ENCODE peak calls at places on chromosomes 4 and X, in six cellular contexts. One of them, this sample, is unnamed.
A peak's percentile ranks its signal among the peaks of the same experiment; 100 is the strongest.

GRCh38 chr4:143554728-143555597 is 41.5 kb downstream of the SMARCA5 start:
- DNase-seq in HuH-7.5: no peak
- DNase-seq in left ventricle myocardium inferior: no peak
- DNase-seq in ureter: no peak
- DNase-seq in activated T-helper 9 cell treated with anti-CD3 and anti-CD28 coated beads, Interleukin-2, amount 50 U/mL, for 16 hours: no peak
- DNase-seq in A549: no peak
- DNase-seq in this sample: no peak

GRCh38 chr4:6546681-6547447 is 28.1 kb upstream of the MAN2B2 start:
- DNase-seq in HuH-7.5: peak; percentile 75
- DNase-seq in left ventricle myocardium inferior: no peak
- DNase-seq in ureter: no peak
- DNase-seq in activated T-helper 9 cell treated with anti-CD3 and anti-CD28 coated beads, Interleukin-2, amount 50 U/mL, for 16 hours: peak; percentile 15
- DNase-seq in A549: peak; percentile 20
- DNase-seq in this sample: peak; percentile 64

GRCh38 chrX:24479924-24480722 is 15.0 kb downstream of the PDK3 start:
- DNase-seq in HuH-7.5: no peak
- DNase-seq in left ventricle myocardium inferior: no peak
- DNase-seq in ureter: peak; percentile 55
- DNase-seq in activated T-helper 9 cell treated with anti-CD3 and anti-CD28 coated beads, Interleukin-2, amount 50 U/mL, for 16 hours: peak; percentile 52
- DNase-seq in A549: no peak
- DNase-seq in this sample: peak; percentile 93

GRCh38 chr4:17497890-17498523 is 13.9 kb downstream of the QDPR start:
- DNase-seq in HuH-7.5: peak; percentile 41
- DNase-seq in left ventricle myocardium inferior: no peak
- DNase-seq in ureter: no peak
- DNase-seq in activated T-helper 9 cell treated with anti-CD3 and anti-CD28 coated beads, Interleukin-2, amount 50 U/mL, for 16 hours: no peak
- DNase-seq in A549: no peak
- DNase-seq in this sample: no peak

GRCh38 chr4:24991015-24991414 is 39.7 kb downstream of the LGI2 start:
- DNase-seq in HuH-7.5: no peak
- DNase-seq in left ventricle myocardium inferior: no peak
- DNase-seq in ureter: no peak
- DNase-seq in activated T-helper 9 cell treated with anti-CD3 and anti-CD28 coated beads, Interleukin-2, amount 50 U/mL, for 16 hours: no peak
- DNase-seq in A549: no peak
- DNase-seq in this sample: peak; percentile 62

GRCh38 chrX:153638436-153639176 is 8.4 kb upstream of the DUSP9 start:
- DNase-seq in HuH-7.5: no peak
- DNase-seq in left ventricle myocardium inferior: no peak
- DNase-seq in ureter: no peak
- DNase-seq in activated T-helper 9 cell treated with anti-CD3 and anti-CD28 coated beads, Interleukin-2, amount 50 U/mL, for 16 hours: no peak
- DNase-seq in A549: no peak
- DNase-seq in this sample: no peak

GRCh38 chr4:11698846-11699590 is 270.3 kb upstream of the HS3ST1 start:
- DNase-seq in HuH-7.5: no peak
- DNase-seq in left ventricle myocardium inferior: no peak
- DNase-seq in ureter: no peak
- DNase-seq in activated T-helper 9 cell treated with anti-CD3 and anti-CD28 coated beads, Interleukin-2, amount 50 U/mL, for 16 hours: no peak
- DNase-seq in A549: no peak
- DNase-seq in this sample: peak; percentile 70

GRCh38 chrX:37349131-37350033 is at the start of gene PRRG1:
- DNase-seq in HuH-7.5: no peak
- DNase-seq in left ventricle myocardium inferior: peak; percentile 78
- DNase-seq in ureter: peak; percentile 73
- DNase-seq in activated T-helper 9 cell treated with anti-CD3 and anti-CD28 coated beads, Interleukin-2, amount 50 U/mL, for 16 hours: no peak
- DNase-seq in A549: peak; percentile 42
- DNase-seq in this sample: peak; percentile 74

GRCh38 chr4:14924945-14925344 is 77.3 kb upstream of the CPEB2 start:
- DNase-seq in HuH-7.5: no peak
- DNase-seq in left ventricle myocardium inferior: no peak
- DNase-seq in ureter: no peak
- DNase-seq in activated T-helper 9 cell treated with anti-CD3 and anti-CD28 coated beads, Interleukin-2, amount 50 U/mL, for 16 hours: no peak
- DNase-seq in A549: no peak
- DNase-seq in this sample: no peak

GRCh38 chr4:139564502-139564901 is 8.5 kb upstream of the SETD7 start:
- DNase-seq in HuH-7.5: no peak
- DNase-seq in left ventricle myocardium inferior: no peak
- DNase-seq in ureter: no peak
- DNase-seq in activated T-helper 9 cell treated with anti-CD3 and anti-CD28 coated beads, Interleukin-2, amount 50 U/mL, for 16 hours: no peak
- DNase-seq in A549: no peak
- DNase-seq in this sample: no peak

GRCh38 chr4:54971474-54971950 is 153.9 kb downstream of the KDR start:
- DNase-seq in HuH-7.5: peak; percentile 55
- DNase-seq in left ventricle myocardium inferior: no peak
- DNase-seq in ureter: no peak
- DNase-seq in activated T-helper 9 cell treated with anti-CD3 and anti-CD28 coated beads, Interleukin-2, amount 50 U/mL, for 16 hours: no peak
- DNase-seq in A549: peak; percentile 28
- DNase-seq in this sample: peak; percentile 53

GRCh38 chr4:186724861-186725419 is 1.3 kb upstream of the FAT1 start:
- DNase-seq in HuH-7.5: no peak
- DNase-seq in left ventricle myocardium inferior: no peak
- DNase-seq in ureter: no peak
- DNase-seq in activated T-helper 9 cell treated with anti-CD3 and anti-CD28 coated beads, Interleukin-2, amount 50 U/mL, for 16 hours: no peak
- DNase-seq in A549: no peak
- DNase-seq in this sample: peak; percentile 24

GRCh38 chrX:130625381-130625780 is 223.6 kb downstream of the RBMX2 start:
- DNase-seq in HuH-7.5: no peak
- DNase-seq in left ventricle myocardium inferior: no peak
- DNase-seq in ureter: no peak
- DNase-seq in activated T-helper 9 cell treated with anti-CD3 and anti-CD28 coated beads, Interleukin-2, amount 50 U/mL, for 16 hours: no peak
- DNase-seq in A549: no peak
- DNase-seq in this sample: no peak

GRCh38 chr4:184617611-184618196 is 31.5 kb downstream of the CASP3 start:
- DNase-seq in HuH-7.5: no peak
- DNase-seq in left ventricle myocardium inferior: no peak
- DNase-seq in ureter: no peak
- DNase-seq in activated T-helper 9 cell treated with anti-CD3 and anti-CD28 coated beads, Interleukin-2, amount 50 U/mL, for 16 hours: no peak
- DNase-seq in A549: no peak
- DNase-seq in this sample: no peak

GRCh38 chr4:19694829-19695228 is 556.9 kb upstream of the SLIT2 start:
- DNase-seq in HuH-7.5: no peak
- DNase-seq in left ventricle myocardium inferior: no peak
- DNase-seq in ureter: no peak
- DNase-seq in activated T-helper 9 cell treated with anti-CD3 and anti-CD28 coated beads, Interleukin-2, amount 50 U/mL, for 16 hours: no peak
- DNase-seq in A549: no peak
- DNase-seq in this sample: no peak

GRCh38 chr4:1578968-1579833 is 104.9 kb downstream of the FAM53A start:
- DNase-seq in HuH-7.5: peak; percentile 92
- DNase-seq in left ventricle myocardium inferior: peak; percentile 85
- DNase-seq in ureter: peak; percentile 83
- DNase-seq in activated T-helper 9 cell treated with anti-CD3 and anti-CD28 coated beads, Interleukin-2, amount 50 U/mL, for 16 hours: peak; percentile 65
- DNase-seq in A549: peak; percentile 72
- DNase-seq in this sample: peak; percentile 81

GRCh38 chr4:151581575-151581974 is 172.6 kb downstream of the FHIP1A start:
- DNase-seq in HuH-7.5: no peak
- DNase-seq in left ventricle myocardium inferior: no peak
- DNase-seq in ureter: no peak
- DNase-seq in activated T-helper 9 cell treated with anti-CD3 and anti-CD28 coated beads, Interleukin-2, amount 50 U/mL, for 16 hours: no peak
- DNase-seq in A549: no peak
- DNase-seq in this sample: no peak

GRCh38 chrX:149280011-149280410 is 225.1 kb downstream of the IDS start:
- DNase-seq in HuH-7.5: no peak
- DNase-seq in left ventricle myocardium inferior: no peak
- DNase-seq in ureter: no peak
- DNase-seq in activated T-helper 9 cell treated with anti-CD3 and anti-CD28 coated beads, Interleukin-2, amount 50 U/mL, for 16 hours: no peak
- DNase-seq in A549: no peak
- DNase-seq in this sample: no peak

GRCh38 chr4:17577660-17578481 is 873 bp downstream of the LAP3 start:
- DNase-seq in HuH-7.5: peak; percentile 63
- DNase-seq in left ventricle myocardium inferior: peak; percentile 42
- DNase-seq in ureter: peak; percentile 47
- DNase-seq in activated T-helper 9 cell treated with anti-CD3 and anti-CD28 coated beads, Interleukin-2, amount 50 U/mL, for 16 hours: peak; percentile 29
- DNase-seq in A549: peak; percentile 13
- DNase-seq in this sample: no peak

GRCh38 chrX:117985241-117985640 is 131.4 kb downstream of the KLHL13 start:
- DNase-seq in HuH-7.5: no peak
- DNase-seq in left ventricle myocardium inferior: no peak
- DNase-seq in ureter: no peak
- DNase-seq in activated T-helper 9 cell treated with anti-CD3 and anti-CD28 coated beads, Interleukin-2, amount 50 U/mL, for 16 hours: no peak
- DNase-seq in A549: no peak
- DNase-seq in this sample: no peak

GRCh38 chrX:103517246-103517645 is 2.0 kb downstream of the RAB40A start:
- DNase-seq in HuH-7.5: no peak
- DNase-seq in left ventricle myocardium inferior: no peak
- DNase-seq in ureter: no peak
- DNase-seq in activated T-helper 9 cell treated with anti-CD3 and anti-CD28 coated beads, Interleukin-2, amount 50 U/mL, for 16 hours: no peak
- DNase-seq in A549: no peak
- DNase-seq in this sample: no peak

GRCh38 chr4:7607156-7607910 is 172.6 kb upstream of the PSAPL1 start:
- DNase-seq in HuH-7.5: no peak
- DNase-seq in left ventricle myocardium inferior: no peak
- DNase-seq in ureter: no peak
- DNase-seq in activated T-helper 9 cell treated with anti-CD3 and anti-CD28 coated beads, Interleukin-2, amount 50 U/mL, for 16 hours: no peak
- DNase-seq in A549: no peak
- DNase-seq in this sample: no peak

GRCh38 chr4:3316146-3316545 is 23.3 kb downstream of the RGS12 start:
- DNase-seq in HuH-7.5: no peak
- DNase-seq in left ventricle myocardium inferior: no peak
- DNase-seq in ureter: peak; percentile 35
- DNase-seq in activated T-helper 9 cell treated with anti-CD3 and anti-CD28 coated beads, Interleukin-2, amount 50 U/mL, for 16 hours: no peak
- DNase-seq in A549: no peak
- DNase-seq in this sample: no peak

GRCh38 chr4:3254302-3255131 is 5.6 kb downstream of the MSANTD1 start:
- DNase-seq in HuH-7.5: no peak
- DNase-seq in left ventricle myocardium inferior: peak; percentile 10
- DNase-seq in ureter: no peak
- DNase-seq in activated T-helper 9 cell treated with anti-CD3 and anti-CD28 coated beads, Interleukin-2, amount 50 U/mL, for 16 hours: no peak
- DNase-seq in A549: no peak
- DNase-seq in this sample: no peak

GRCh38 chr4:139560396-139561084 is 4.5 kb upstream of the SETD7 start:
- DNase-seq in HuH-7.5: no peak
- DNase-seq in left ventricle myocardium inferior: no peak
- DNase-seq in ureter: peak; percentile 34
- DNase-seq in activated T-helper 9 cell treated with anti-CD3 and anti-CD28 coated beads, Interleukin-2, amount 50 U/mL, for 16 hours: no peak
- DNase-seq in A549: no peak
- DNase-seq in this sample: no peak

GRCh38 chr4:27020203-27020602 is 159.6 kb downstream of the STIM2 start:
- DNase-seq in HuH-7.5: no peak
- DNase-seq in left ventricle myocardium inferior: no peak
- DNase-seq in ureter: no peak
- DNase-seq in activated T-helper 9 cell treated with anti-CD3 and anti-CD28 coated beads, Interleukin-2, amount 50 U/mL, for 16 hours: no peak
- DNase-seq in A549: no peak
- DNase-seq in this sample: no peak

GRCh38 chrX:46140272-46140671 is 404.9 kb downstream of the ZNF674 start:
- DNase-seq in HuH-7.5: no peak
- DNase-seq in left ventricle myocardium inferior: no peak
- DNase-seq in ureter: no peak
- DNase-seq in activated T-helper 9 cell treated with anti-CD3 and anti-CD28 coated beads, Interleukin-2, amount 50 U/mL, for 16 hours: no peak
- DNase-seq in A549: no peak
- DNase-seq in this sample: no peak

GRCh38 chr4:151284534-151285245 is 7.7 kb downstream of the PRSS48 start:
- DNase-seq in HuH-7.5: no peak
- DNase-seq in left ventricle myocardium inferior: no peak
- DNase-seq in ureter: no peak
- DNase-seq in activated T-helper 9 cell treated with anti-CD3 and anti-CD28 coated beads, Interleukin-2, amount 50 U/mL, for 16 hours: no peak
- DNase-seq in A549: no peak
- DNase-seq in this sample: no peak

GRCh38 chrX:37685452-37686347 is at the start of gene XK:
- DNase-seq in HuH-7.5: no peak
- DNase-seq in left ventricle myocardium inferior: peak; percentile 33
- DNase-seq in ureter: peak; percentile 54
- DNase-seq in activated T-helper 9 cell treated with anti-CD3 and anti-CD28 coated beads, Interleukin-2, amount 50 U/mL, for 16 hours: peak; percentile 10
- DNase-seq in A549: peak; percentile 2
- DNase-seq in this sample: peak; percentile 67

GRCh38 chrX:115898382-115899001 is 272.1 kb upstream of the AGTR2 start:
- DNase-seq in HuH-7.5: no peak
- DNase-seq in left ventricle myocardium inferior: no peak
- DNase-seq in ureter: peak; percentile 89
- DNase-seq in activated T-helper 9 cell treated with anti-CD3 and anti-CD28 coated beads, Interleukin-2, amount 50 U/mL, for 16 hours: peak; percentile 47
- DNase-seq in A549: no peak
- DNase-seq in this sample: no peak

GRCh38 chr4:86108152-86108551 is 251.7 kb downstream of the MAPK10 start:
- DNase-seq in HuH-7.5: no peak
- DNase-seq in left ventricle myocardium inferior: no peak
- DNase-seq in ureter: no peak
- DNase-seq in activated T-helper 9 cell treated with anti-CD3 and anti-CD28 coated beads, Interleukin-2, amount 50 U/mL, for 16 hours: no peak
- DNase-seq in A549: no peak
- DNase-seq in this sample: no peak

GRCh38 chr4:1166509-1167243 is 5.7 kb downstream of the SPON2 start:
- DNase-seq in HuH-7.5: no peak
- DNase-seq in left ventricle myocardium inferior: no peak
- DNase-seq in ureter: no peak
- DNase-seq in activated T-helper 9 cell treated with anti-CD3 and anti-CD28 coated beads, Interleukin-2, amount 50 U/mL, for 16 hours: no peak
- DNase-seq in A549: no peak
- DNase-seq in this sample: no peak

GRCh38 chr4:93835929-93836328 is 7.4 kb downstream of the ATOH1 start:
- DNase-seq in HuH-7.5: no peak
- DNase-seq in left ventricle myocardium inferior: no peak
- DNase-seq in ureter: no peak
- DNase-seq in activated T-helper 9 cell treated with anti-CD3 and anti-CD28 coated beads, Interleukin-2, amount 50 U/mL, for 16 hours: no peak
- DNase-seq in A549: no peak
- DNase-seq in this sample: no peak

GRCh38 chr4:150010525-150011126 is 67.6 kb upstream of the DCLK2 start:
- DNase-seq in HuH-7.5: peak; percentile 3
- DNase-seq in left ventricle myocardium inferior: no peak
- DNase-seq in ureter: peak; percentile 46
- DNase-seq in activated T-helper 9 cell treated with anti-CD3 and anti-CD28 coated beads, Interleukin-2, amount 50 U/mL, for 16 hours: no peak
- DNase-seq in A549: peak; percentile 31
- DNase-seq in this sample: peak; percentile 80

This sample was measured in H4.